ENCODE peak calls at places on chromosomes 1 and 21, in nine cellular contexts. One of them, this sample, is unnamed.

GRCh38 chr1:229845410-229846138 is 219.5 kb downstream of the URB2 start:
- DNase-seq in M059J: no peak
- DNase-seq in activated T-cell treated with anti-CD3 and anti-CD28 coated beads, Interleukin-2, amount 50 U/mL, for 72 hours: no peak
- DNase-seq in effector CD4-positive, alpha-beta T cell: no peak
- DNase-seq in nephron progenitor cell: no peak
- DNase-seq in CD8-positive, alpha-beta memory T cell: no peak
- DNase-seq in skeletal muscle cell: no peak
- DNase-seq in AG04450: no peak
- DNase-seq in NCI-H1417: no peak
- DNase-seq in this sample: no peak

GRCh38 chr1:248852548-248852947 is 6.3 kb downstream of the ZNF692 start:
- DNase-seq in M059J: no peak
- DNase-seq in activated T-cell treated with anti-CD3 and anti-CD28 coated beads, Interleukin-2, amount 50 U/mL, for 72 hours: no peak
- DNase-seq in effector CD4-positive, alpha-beta T cell: no peak
- DNase-seq in nephron progenitor cell: no peak
- DNase-seq in CD8-positive, alpha-beta memory T cell: no peak
- DNase-seq in skeletal muscle cell: no peak
- DNase-seq in AG04450: no peak
- DNase-seq in NCI-H1417: no peak
- DNase-seq in this sample: no peak

GRCh38 chr1:29912413-29912812 is 676.1 kb downstream of the PTPRU start:
- DNase-seq in M059J: peak; percentile 33
- DNase-seq in activated T-cell treated with anti-CD3 and anti-CD28 coated beads, Interleukin-2, amount 50 U/mL, for 72 hours: no peak
- DNase-seq in effector CD4-positive, alpha-beta T cell: no peak
- DNase-seq in nephron progenitor cell: no peak
- DNase-seq in CD8-positive, alpha-beta memory T cell: no peak
- DNase-seq in skeletal muscle cell: no peak
- DNase-seq in AG04450: peak; percentile 24
- DNase-seq in NCI-H1417: peak; percentile 6
- DNase-seq in this sample: no peak

GRCh38 chr1:203860396-203860951 is 925 bp upstream of the SNRPE start:
- DNase-seq in M059J: peak; percentile 92
- DNase-seq in activated T-cell treated with anti-CD3 and anti-CD28 coated beads, Interleukin-2, amount 50 U/mL, for 72 hours: no peak
- DNase-seq in effector CD4-positive, alpha-beta T cell: no peak
- DNase-seq in nephron progenitor cell: no peak
- DNase-seq in CD8-positive, alpha-beta memory T cell: no peak
- DNase-seq in skeletal muscle cell: no peak
- DNase-seq in AG04450: no peak
- DNase-seq in NCI-H1417: no peak
- DNase-seq in this sample: no peak

GRCh38 chr1:82807563-82807962 is 1006.8 kb downstream of the ADGRL2 start:
- DNase-seq in M059J: no peak
- DNase-seq in activated T-cell treated with anti-CD3 and anti-CD28 coated beads, Interleukin-2, amount 50 U/mL, for 72 hours: no peak
- DNase-seq in effector CD4-positive, alpha-beta T cell: no peak
- DNase-seq in nephron progenitor cell: no peak
- DNase-seq in CD8-positive, alpha-beta memory T cell: no peak
- DNase-seq in skeletal muscle cell: no peak
- DNase-seq in AG04450: no peak
- DNase-seq in NCI-H1417: no peak
- DNase-seq in this sample: no peak

GRCh38 chr1:26045712-26046312 is at the start of gene SLC30A2:
- DNase-seq in M059J: peak; percentile 28
- DNase-seq in activated T-cell treated with anti-CD3 and anti-CD28 coated beads, Interleukin-2, amount 50 U/mL, for 72 hours: no peak
- DNase-seq in effector CD4-positive, alpha-beta T cell: no peak
- DNase-seq in nephron progenitor cell: peak; percentile 57
- DNase-seq in CD8-positive, alpha-beta memory T cell: no peak
- DNase-seq in skeletal muscle cell: no peak
- DNase-seq in AG04450: no peak
- DNase-seq in NCI-H1417: peak; percentile 12
- DNase-seq in this sample: no peak

GRCh38 chr1:38013027-38013588 is 574 bp downstream of the UTP11 start:
- DNase-seq in M059J: peak; percentile 73
- DNase-seq in activated T-cell treated with anti-CD3 and anti-CD28 coated beads, Interleukin-2, amount 50 U/mL, for 72 hours: no peak
- DNase-seq in effector CD4-positive, alpha-beta T cell: no peak
- DNase-seq in nephron progenitor cell: no peak
- DNase-seq in CD8-positive, alpha-beta memory T cell: no peak
- DNase-seq in skeletal muscle cell: peak; percentile 85
- DNase-seq in AG04450: no peak
- DNase-seq in NCI-H1417: no peak
- DNase-seq in this sample: no peak

GRCh38 chr21:30924171-30924680 is 42.8 kb upstream of the KRTAP11-1 start:
- DNase-seq in M059J: no peak
- DNase-seq in activated T-cell treated with anti-CD3 and anti-CD28 coated beads, Interleukin-2, amount 50 U/mL, for 72 hours: no peak
- DNase-seq in effector CD4-positive, alpha-beta T cell: no peak
- DNase-seq in nephron progenitor cell: no peak
- DNase-seq in CD8-positive, alpha-beta memory T cell: no peak
- DNase-seq in skeletal muscle cell: no peak
- DNase-seq in AG04450: no peak
- DNase-seq in NCI-H1417: no peak
- DNase-seq in this sample: no peak

This sample was measured in T follicular helper cell.